ENCODE peak calls at places on chromosomes 11 and 22, in six cellular contexts. X is tibial artery; Y is cardiac muscle cell; Z is adipocyte; U is adrenal gland; W is naive thymus-derived CD4-positive, alpha-beta T cell. K is an unnamed sample. For H3K9me3 and H3K4me1, the result is how much of the 10 kb centered on the place peaks cover.

GRCh38 chr11:131457163-131457562 is 86.7 kb downstream of the NTM start:
- DNase-seq in X (no peak), Y (no peak), U (no peak), Z (no peak), W (no peak), K (no peak)

GRCh38 chr22:29233503-29233902 is 27.8 kb downstream of the EMID1 start:
- DNase-seq in W (no peak), Y (no peak), Z (no peak), U (no peak), X (no peak), K (no peak)

GRCh38 chr11:122804796-122805195 is 33.5 kb upstream of the CRTAM start:
- DNase-seq in Z (peak), W (no peak), Y (no peak), U (no peak), X (no peak), K (no peak)

GRCh38 chr11:44621140-44621681 is 55.7 kb downstream of the CD82 start:
- DNase-seq in X (peak), Z (peak), W (peak), Y (peak), U (peak), K (no peak)

GRCh38 chr22:34045311-34045710 is 125.0 kb upstream of the LARGE1 start:
- DNase-seq in W (no peak), Z (no peak), Y (no peak), X (no peak), U (no peak), K (no peak)

GRCh38 chr11:46345131-46345597 is 2.1 kb upstream of the DGKZ start:
- DNase-seq in X (peak), Z (no peak), W (no peak), Y (no peak), U (peak), K (peak)

GRCh38 chr11:67369801-67370284 is 3.6 kb downstream of the CLCF1 start:
- DNase-seq in X (no peak), U (no peak), W (no peak), Y (no peak), Z (peak), K (no peak)

GRCh38 chr11:86938900-86939880 is 16.0 kb downstream of the FZD4 start:
- DNase-seq in W (no peak), Z (peak), U (no peak), X (no peak), Y (peak), K (peak)

GRCh38 chr22:37428649-37429586 is 1.6 kb upstream of the ELFN2 start:
- DNase-seq in X (no peak), W (peak), Z (peak), Y (peak), U (peak), K (peak)

GRCh38 chr22:42343136-42343484 is 72.7 kb upstream of the TCF20 start:
- DNase-seq in Z (no peak), W (no peak), U (no peak), X (no peak), Y (peak), K (peak)

GRCh38 chr11:131495417-131495816 is 125.0 kb downstream of the NTM start:
- DNase-seq in X (no peak), Y (no peak), Z (no peak), W (no peak), U (peak), K (no peak)

GRCh38 chr22:43628253-43628649 is 183.9 kb downstream of the EFCAB6 start:
- DNase-seq in W (no peak), Y (no peak), U (no peak), Z (no peak), X (no peak), K (no peak)

GRCh38 chr11:118226294-118226693 is 1.5 kb upstream of the JAML start:
- DNase-seq in Y (no peak), U (peak), X (peak), W (no peak), Z (no peak), K (no peak)

GRCh38 chr11:11279956-11280689 is 72.9 kb downstream of the CSNK2A3 start:
- DNase-seq in Y (no peak), U (no peak), Z (no peak), X (no peak), W (no peak), K (no peak)

GRCh38 chr11:117187428-117187798 is 8.9 kb downstream of the SIDT2 start:
- DNase-seq in Z (no peak), Y (no peak), W (no peak), X (no peak), U (no peak), K (no peak)

GRCh38 chr11:99198215-99198614 is 177.5 kb downstream of the CNTN5 start:
- DNase-seq in Z (no peak), X (no peak), U (no peak), Y (no peak), W (no peak), K (no peak)

GRCh38 chr11:68792400-68792955 is 41.2 kb upstream of the TESMIN start:
- DNase-seq in U (peak), Y (no peak), W (no peak), Z (peak), X (no peak), K (no peak)

GRCh38 chr11:118012083-118012669 is 26.0 kb downstream of the IL10RA start:
- DNase-seq in Y (no peak), U (peak), W (no peak), X (peak), Z (peak), K (no peak)

GRCh38 chr11:103295704-103296103 is 186.5 kb downstream of the DYNC2H1 start:
- DNase-seq in W (no peak), X (no peak), Z (no peak), Y (no peak), U (no peak), K (no peak)

GRCh38 chr11:72758690-72759389 is 6.6 kb upstream of the ARAP1 start:
- DNase-seq in U (peak), Y (peak), X (no peak), Z (no peak), W (no peak), K (peak)

GRCh38 chr11:76067099-76067498 is 139.2 kb downstream of the WNT11 start:
- DNase-seq in X (no peak), Z (no peak), U (no peak), W (no peak), Y (no peak), K (no peak)

GRCh38 chr11:19808076-19808911 is 95.7 kb downstream of the NAV2 start:
- DNase-seq in Z (peak), X (no peak), Y (no peak), W (no peak), U (no peak), K (no peak)

GRCh38 chr11:12860827-12861226 is 148.3 kb upstream of the RASSF10 start:
- DNase-seq in X (no peak), U (no peak), Y (no peak), W (no peak), Z (no peak), K (no peak)

GRCh38 chr11:10275714-10276113 is 18.3 kb downstream of the SBF2 start:
- DNase-seq in Y (no peak), U (no peak), X (no peak), W (no peak), Z (peak), K (no peak)

GRCh38 chr11:3827434-3828186 is 13.1 kb downstream of the RHOG start:
- DNase-seq in Z (no peak), X (no peak), Y (no peak), U (no peak), W (no peak), K (no peak)

GRCh38 chr11:120214581-120214980 is 3.7 kb downstream of the OAF start:
- DNase-seq in X (no peak), W (no peak), U (no peak), Y (no peak), Z (no peak), K (peak)

GRCh38 chr22:39287076-39287743 is 32.2 kb downstream of the RPL3 start:
- DNase-seq in U (no peak), W (no peak), Y (no peak), X (peak), Z (no peak), K (no peak)

GRCh38 chr22:25878933-25879332 is 136.9 kb downstream of the MYO18B start:
- DNase-seq in Z (no peak), X (no peak), U (no peak), W (no peak), Y (no peak), K (no peak)

DNA sequence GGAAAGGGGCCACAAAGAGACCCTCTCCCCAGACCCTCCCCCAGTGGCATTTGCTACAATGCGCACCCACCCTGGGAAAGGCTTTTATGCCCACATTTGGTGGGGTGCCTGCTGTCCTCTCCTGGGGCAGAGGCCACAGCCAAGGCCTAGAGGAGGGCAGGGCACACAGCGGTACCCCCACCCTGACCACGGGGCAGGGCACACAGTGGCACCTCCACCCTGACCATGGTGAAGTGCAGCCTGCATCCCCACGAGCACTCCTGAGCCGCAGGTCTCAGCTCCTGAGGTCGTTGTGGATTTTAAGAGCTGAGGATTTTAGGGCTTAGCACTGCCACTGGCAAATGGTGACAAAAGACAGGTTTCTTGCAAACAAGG is 34.1 kb downstream of the CERK start:
- DNase-seq in Z (no peak), U (no peak), X (no peak), Y (no peak), W (no peak), K (peak)
- H3K9me3 ChIP-seq in Z (under half), U (under half), X (under half), Y (under half), W (under half), K (under half)

DNA sequence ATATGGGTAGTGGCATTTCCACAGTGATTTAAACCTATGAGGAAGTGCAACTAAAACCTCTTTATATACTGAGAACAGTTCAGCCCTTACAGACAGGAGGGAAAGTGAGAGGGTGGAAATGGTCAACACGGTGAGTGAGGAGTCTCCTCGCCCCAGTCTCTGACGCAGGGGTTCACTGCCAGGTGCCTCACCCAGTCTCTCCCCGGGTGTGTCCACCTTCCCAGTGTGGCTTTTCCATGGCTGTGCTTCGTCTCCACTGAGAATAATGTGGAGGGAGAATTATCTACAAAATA is 116.6 kb upstream of the TOP3B start:
- DNase-seq in Y (no peak), W (no peak), Z (no peak), U (no peak), X (no peak), K (no peak)
- H3K4me3 ChIP-seq in Y (no peak), W (no peak), Z (no peak), U (no peak), X (no peak), K (no peak)

GRCh38 chr11:2434008-2434407 is 10.3 kb downstream of the TRPM5 start:
- DNase-seq in Z (no peak), X (no peak), Y (no peak), U (no peak), W (no peak), K (no peak)
- H3K4me1 ChIP-seq in Z (under half), X (under half), Y (under half), U (under half), W (under half), K (under half)

DNA sequence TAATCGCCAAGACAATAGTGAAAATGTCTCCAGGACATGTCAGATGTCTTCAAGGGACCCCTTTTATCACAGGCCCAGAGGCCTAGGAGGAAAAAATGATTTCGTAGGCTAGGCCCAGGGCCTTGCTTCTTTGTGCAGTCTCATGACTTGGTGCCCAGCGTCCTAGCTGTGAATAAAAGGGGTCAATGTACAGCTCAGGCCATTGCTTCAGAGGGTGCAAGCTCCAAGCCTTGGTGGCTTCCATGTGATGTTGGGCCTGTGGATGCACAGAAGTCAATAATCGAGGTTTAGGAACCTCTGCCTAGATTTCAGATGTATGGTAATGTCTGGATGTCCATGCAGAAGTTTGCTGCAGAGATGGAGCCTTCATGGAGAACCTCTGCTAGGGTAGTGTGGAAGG is 20.7 kb upstream of the MTMR2 start:
- DNase-seq in X (no peak), Z (no peak), Y (no peak), U (no peak), W (no peak), K (no peak)
- H3K9me3 ChIP-seq in X (under half), Z (under half), Y (under half), U (under half), W (under half), K (under half)

GRCh38 chr11:7673724-7674434 is 579 bp upstream of the CYB5R2 start:
- DNase-seq in W (no peak), U (peak), Y (peak), Z (no peak), X (no peak), K (peak)
- H3K4me3 ChIP-seq in W (peak), U (peak), Y (peak), Z (peak), X (peak), K (peak)

GRCh38 chr11:5336331-5336730 is 7.0 kb downstream of the OR51B5 start:
- DNase-seq in X (no peak), W (no peak), Z (no peak), Y (no peak), U (no peak), K (no peak)

GRCh38 chr11:5343474-5344335 is at the start of gene OR51B5:
- DNase-seq in X (no peak), U (no peak), Z (no peak), W (no peak), Y (no peak), K (no peak)

GRCh38 chr11:5345831-5346230 is 2.5 kb upstream of the OR51B5 start:
- DNase-seq in U (no peak), X (no peak), Z (no peak), W (no peak), Y (no peak), K (no peak)

GRCh38 chr11:5335166-5335565 is 8.2 kb downstream of the OR51B5 start:
- DNase-seq in X (no peak), Y (no peak), U (no peak), Z (no peak), W (no peak), K (no peak)

GRCh38 chr11:5339771-5340322 is 3.5 kb downstream of the OR51B5 start:
- DNase-seq in X (no peak), W (no peak), Y (no peak), Z (no peak), U (no peak), K (no peak)
- H3K4me1 ChIP-seq in X (under half), W (under half), Y (under half), Z (under half), U (under half), K (under half)

GRCh38 chr22:47233316-47234243 is 471.1 kb downstream of the TBC1D22A start:
- DNase-seq in W (no peak), Y (no peak), Z (no peak), U (no peak), X (no peak), K (no peak)
- H3K9me3 ChIP-seq in W (under half), Y (under half), Z (under half), U (under half), X (under half), K (under half)